ENCODE peak calls at places on chromosomes 3 and 15, in six cellular contexts. S, F, G, T, R and M are unnamed samples.

GRCh38 chr15:75042730-75043508 is 19.5 kb downstream of the PPCDC start:
- DNase-seq in S (peak; percentile 90), F (peak; percentile 72), G (peak; percentile 89), T (peak; percentile 77), R (peak; percentile 32), M (peak; percentile 94)

GRCh38 chr3:151347432-151347831 is 18.1 kb upstream of the P2RY13 start:
- DNase-seq in S (no peak), F (no peak), G (peak; percentile 26), T (no peak), R (no peak), M (no peak)

GRCh38 chr15:46129145-46129544 is 494.3 kb downstream of the SQOR start:
- DNase-seq in S (no peak), F (no peak), G (no peak), T (no peak), R (no peak), M (no peak)

GRCh38 chr3:141710888-141711616 is 27.0 kb upstream of the RNF7 start:
- DNase-seq in S (no peak), F (peak; percentile 45), G (peak; percentile 40), T (no peak), R (peak; percentile 86), M (no peak)

GRCh38 chr3:58857423-58857822 is 190.8 kb upstream of the FAM3D start:
- DNase-seq in S (no peak), F (no peak), G (no peak), T (no peak), R (no peak), M (no peak)

GRCh38 chr3:66442254-66443249 is 58.3 kb downstream of the LRIG1 start:
- DNase-seq in S (no peak), F (peak; percentile 82), G (no peak), T (no peak), R (peak; percentile 77), M (peak; percentile 76)

GRCh38 chr3:138442996-138443395 is 8.6 kb downstream of the ESYT3 start:
- DNase-seq in S (peak; percentile 11), F (no peak), G (no peak), T (no peak), R (no peak), M (no peak)

GRCh38 chr15:85318048-85318731 is 62.2 kb upstream of the AKAP13 start:
- DNase-seq in S (no peak), F (no peak), G (no peak), T (no peak), R (peak; percentile 67), M (no peak)

GRCh38 chr15:63405683-63406456 is 24.2 kb upstream of the CA12 start:
- DNase-seq in S (no peak), F (no peak), G (no peak), T (no peak), R (no peak), M (no peak)

GRCh38 chr15:77013786-77014136 is 18.8 kb downstream of the PSTPIP1 start:
- DNase-seq in S (no peak), F (no peak), G (no peak), T (no peak), R (peak; percentile 26), M (no peak)

GRCh38 chr3:192812736-192813383 is 85.5 kb upstream of the FGF12 start:
- DNase-seq in S (no peak), F (no peak), G (peak; percentile 44), T (peak; percentile 82), R (peak; percentile 61), M (no peak)

GRCh38 chr3:106711650-106712049 is 665.6 kb upstream of the CCDC54 start:
- DNase-seq in S (no peak), F (no peak), G (no peak), T (no peak), R (no peak), M (no peak)

GRCh38 chr3:120559228-120560061 is 36.7 kb upstream of the NDUFB4 start:
- DNase-seq in S (peak; percentile 80), F (peak; percentile 88), G (peak; percentile 76), T (peak; percentile 52), R (peak; percentile 83), M (no peak)

GRCh38 chr3:97871206-97871605 is 49.4 kb downstream of the CRYBG3 start:
- DNase-seq in S (no peak), F (no peak), G (no peak), T (no peak), R (no peak), M (no peak)

GRCh38 chr3:51328206-51328605 is 56.9 kb upstream of the MANF start:
- DNase-seq in S (no peak), F (no peak), G (no peak), T (no peak), R (no peak), M (no peak)

GRCh38 chr3:69948246-69948862 is 51.2 kb upstream of the SAMMSON start:
- DNase-seq in S (no peak), F (no peak), G (no peak), T (peak; percentile 72), R (peak; percentile 48), M (no peak)

GRCh38 chr3:183490211-183490601 is 61.8 kb upstream of the MCF2L2 start:
- DNase-seq in S (no peak), F (no peak), G (no peak), T (no peak), R (no peak), M (no peak)

GRCh38 chr3:45664558-45664957 is 24.6 kb upstream of the SACM1L start:
- DNase-seq in S (no peak), F (no peak), G (no peak), T (no peak), R (no peak), M (no peak)